ENCODE peak calls at places on chromosomes 13 and 19, in six cellular contexts. P, E, K, A, X and T are unnamed samples.

GRCh38 chr13:102584423-102584822 is 12.4 kb upstream of the TPP2 start:
- DNase-seq in P (no peak), E (no peak), A (no peak), K (no peak), X (no peak), T (no peak)

GRCh38 chr13:34003712-34004111 is 185.8 kb downstream of the RFC3 start:
- DNase-seq in A (no peak), E (no peak), X (no peak), K (no peak), P (no peak), T (no peak)

GRCh38 chr13:106063591-106064308 is 471.7 kb downstream of the EFNB2 start:
- DNase-seq in P (no peak), E (peak; percentile 91), A (no peak), K (no peak), X (no peak), T (no peak)

GRCh38 chr13:107374038-107374437 is 806.1 kb upstream of the ARGLU1 start:
- DNase-seq in X (no peak), E (peak; percentile 68), P (no peak), A (no peak), K (no peak), T (no peak)

GRCh38 chr13:26202365-26202972 is 19.6 kb downstream of the RNF6 start:
- DNase-seq in P (no peak), X (no peak), E (peak; percentile 64), K (no peak), A (no peak), T (no peak)

GRCh38 chr13:29081697-29082440 is 261.7 kb downstream of the MTUS2 start:
- DNase-seq in E (no peak), K (no peak), X (no peak), A (no peak), P (no peak), T (no peak)

GRCh38 chr19:50695251-50696064 is 24.1 kb downstream of the SHANK1 start:
- DNase-seq in K (peak; percentile 69), P (peak; percentile 56), X (no peak), A (no peak), E (no peak), T (peak; percentile 85)

GRCh38 chr19:49856574-49857021 is 5.6 kb downstream of the PTOV1 start:
- DNase-seq in X (no peak), E (no peak), A (no peak), P (no peak), K (no peak), T (no peak)

GRCh38 chr13:106432636-106433035 is 102.8 kb downstream of the EFNB2 start:
- DNase-seq in A (peak; percentile 41), X (peak; percentile 8), K (no peak), E (peak; percentile 21), P (no peak), T (no peak)

GRCh38 chr19:45059258-45059965 is 16.9 kb downstream of the ZNF296 start:
- DNase-seq in X (peak; percentile 89), A (peak; percentile 62), K (peak; percentile 96), E (peak; percentile 41), P (peak; percentile 83), T (peak; percentile 88)

GRCh38 chr19:10289836-10290438 is at the start of gene ICAM5:
- DNase-seq in X (no peak), E (no peak), K (peak; percentile 47), A (peak; percentile 57), P (no peak), T (no peak)

GRCh38 chr19:1435378-1435989 is 2.7 kb upstream of the RPS15 start:
- DNase-seq in K (no peak), A (no peak), P (no peak), X (no peak), E (no peak), T (no peak)

GRCh38 chr13:66424417-66424816 is 805.7 kb downstream of the PCDH9 start:
- DNase-seq in E (peak; percentile 72), P (no peak), A (no peak), X (no peak), K (no peak), T (no peak)

GRCh38 chr19:18896421-18896841 is 473 bp upstream of the CERS1 start:
- DNase-seq in A (no peak), P (no peak), K (peak; percentile 47), E (no peak), X (peak; percentile 35), T (peak; percentile 38)

GRCh38 chr13:49629947-49630346 is 1.6 kb downstream of the ARL11 start:
- DNase-seq in P (no peak), E (no peak), A (no peak), X (no peak), K (no peak), T (no peak)

GRCh38 chr13:64680739-64681138 is 2549.4 kb downstream of the PCDH9 start:
- DNase-seq in E (no peak), A (no peak), K (no peak), P (no peak), X (no peak), T (no peak)

GRCh38 chr13:64672751-64673150 is 2557.4 kb downstream of the PCDH9 start:
- DNase-seq in X (no peak), A (no peak), E (no peak), P (no peak), K (no peak), T (no peak)

GRCh38 chr13:64675256-64675892 is 2554.8 kb downstream of the PCDH9 start:
- DNase-seq in P (no peak), A (no peak), X (peak; percentile 16), E (peak; percentile 63), K (no peak), T (no peak)
- H3K4me2 ChIP-seq in P (no peak overlapping the region), A (no peak overlapping the region), X (peak overlapping the region; percentile 56), E (peak overlapping the region; percentile 65), K (no peak overlapping the region), T (no peak overlapping the region)

GRCh38 chr13:24281188-24282008 is 28.0 kb upstream of the C1QTNF9 start:
- DNase-seq in E (no peak), P (no peak), K (no peak), A (no peak), X (no peak), T (no peak)
- H3K4me2 ChIP-seq in E (no peak overlapping the region), P (no peak overlapping the region), K (no peak overlapping the region), A (no peak overlapping the region), X (no peak overlapping the region), T (no peak overlapping the region)

GRCh38 chr13:84933797-84934196 is 865.4 kb downstream of the SLITRK6 start:
- DNase-seq in E (no peak), K (no peak), X (no peak), P (no peak), A (no peak), T (no peak)
- H3K4me2 ChIP-seq in E (no peak overlapping the region), K (no peak overlapping the region), X (no peak overlapping the region), P (no peak overlapping the region), A (no peak overlapping the region), T (no peak overlapping the region)

GRCh38 chr19:14555918-14556661 is 15.8 kb downstream of the NDUFB7 start:
- DNase-seq in P (no peak), X (no peak), A (no peak), E (peak; percentile 68), K (no peak), T (no peak)

GRCh38 chr19:14554382-14554812 is 17.5 kb downstream of the NDUFB7 start:
- DNase-seq in X (no peak), P (no peak), E (no peak), K (peak; percentile 55), A (no peak), T (no peak)

GRCh38 chr19:14553939-14554243 is 18.0 kb downstream of the NDUFB7 start:
- DNase-seq in P (no peak), K (no peak), X (no peak), A (no peak), E (no peak), T (no peak)

GRCh38 chr19:14558370-14559066 is 13.3 kb downstream of the NDUFB7 start:
- DNase-seq in X (no peak), K (no peak), A (no peak), E (no peak), P (no peak), T (no peak)

GRCh38 chr19:14556662-14557188 is 15.1 kb downstream of the NDUFB7 start:
- DNase-seq in X (peak; percentile 66), A (peak; percentile 67), E (peak; percentile 47), P (peak; percentile 72), K (peak; percentile 93), T (peak; percentile 91)
- H3K4me2 ChIP-seq in X (peak overlapping the region; percentile 45), A (peak overlapping the region; percentile 67), E (peak overlapping the region; percentile 81), P (peak overlapping the region; percentile 28), K (no peak overlapping the region), T (peak overlapping the region; percentile 56)

GRCh38 chr13:93915269-93915809 is 564.1 kb downstream of the DCT start:
- DNase-seq in A (no peak), X (no peak), E (peak; percentile 49), P (no peak), K (no peak), T (no peak)
- H3K4me2 ChIP-seq in A (no peak overlapping the region), X (no peak overlapping the region), E (no peak overlapping the region), P (no peak overlapping the region), K (no peak overlapping the region), T (no peak overlapping the region)

DNA sequence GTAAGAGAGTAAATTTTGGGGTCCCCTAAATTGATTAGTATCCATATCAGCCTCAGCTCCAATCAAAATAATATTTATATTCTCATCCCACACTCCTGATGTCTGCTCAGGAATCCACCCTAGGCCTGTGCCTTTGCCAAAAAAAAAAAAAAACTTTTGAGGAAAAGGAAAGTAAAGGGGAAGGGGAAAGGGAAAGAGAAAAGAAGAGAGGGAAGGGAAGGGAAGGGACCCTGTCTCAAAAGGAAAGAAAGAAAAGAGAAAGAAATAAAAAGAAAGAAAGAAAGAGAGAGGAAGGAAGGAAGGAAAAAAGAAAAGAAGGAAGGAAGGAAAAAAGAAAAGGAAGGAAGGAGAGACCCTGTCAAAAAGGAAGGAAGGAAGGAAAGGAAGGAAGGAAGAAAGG is 91.8 kb upstream of the CACNA1A start:
- DNase-seq in P (no peak), E (no peak), X (no peak), K (no peak), A (no peak), T (no peak)
- H3K4me2 ChIP-seq in P (no peak overlapping the region), E (no peak overlapping the region), X (no peak overlapping the region), K (no peak overlapping the region), A (peak overlapping the region; percentile 25), T (no peak overlapping the region)

GRCh38 chr13:48431987-48432615 is 19.2 kb upstream of the LPAR6 start:
- DNase-seq in E (peak; percentile 39), K (no peak), X (no peak), P (no peak), A (no peak), T (no peak)
- H3K4me2 ChIP-seq in E (peak overlapping the region; percentile 48), K (no peak overlapping the region), X (no peak overlapping the region), P (no peak overlapping the region), A (no peak overlapping the region), T (no peak overlapping the region)

GRCh38 chr19:15759962-15760565 is 22.3 kb downstream of the OR10H3 start:
- DNase-seq in E (no peak), A (peak; percentile 12), X (no peak), K (no peak), P (no peak), T (no peak)

DNA sequence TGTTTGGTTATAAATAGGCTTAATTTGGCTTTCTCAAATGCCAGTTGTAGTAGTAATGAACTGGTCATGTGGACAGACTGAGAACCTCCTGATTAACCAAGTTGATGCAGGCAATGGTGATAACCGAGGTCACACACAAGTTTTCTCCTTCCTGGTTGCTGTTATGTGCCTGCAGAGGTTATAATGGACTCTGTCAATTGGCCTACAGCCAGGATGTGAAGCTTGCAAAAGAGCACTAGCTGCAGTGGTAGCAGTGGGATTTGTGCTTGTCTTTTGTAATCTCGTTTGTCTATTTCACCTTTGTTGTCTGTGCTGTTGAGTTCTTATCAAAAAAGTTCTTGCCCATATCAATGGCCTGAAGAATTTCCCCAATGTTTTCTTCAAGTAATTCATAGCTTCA is 20.6 kb downstream of the OR10H3 start:
- DNase-seq in A (no peak), E (no peak), K (no peak), P (no peak), X (no peak), T (no peak)
- H3K4me2 ChIP-seq in A (no peak overlapping the region), E (no peak overlapping the region), K (no peak overlapping the region), P (no peak overlapping the region), X (no peak overlapping the region), T (no peak overlapping the region)